ENCODE peak calls at places on chromosomes 2 and 18, in seven cellular contexts. One of them, this sample, is unnamed.

GRCh38 chr2:47067788-47068407 is 87.2 kb downstream of the STPG4 start:
- DNase-seq in DMS153: no peak
- DNase-seq in fibroblast of lung: no peak
- DNase-seq in RWPE1: no peak
- DNase-seq in AG08395: no peak
- DNase-seq in HCEC 1CT: no peak
- DNase-seq in left lung: no peak
- DNase-seq in this sample: no peak

GRCh38 chr2:197931661-197932312 is 127.4 kb downstream of the PLCL1 start:
- DNase-seq in DMS153: no peak
- DNase-seq in fibroblast of lung: no peak
- DNase-seq in RWPE1: no peak
- DNase-seq in AG08395: peak
- DNase-seq in HCEC 1CT: no peak
- DNase-seq in left lung: no peak
- DNase-seq in this sample: no peak

GRCh38 chr2:179592167-179592936 is 269.1 kb downstream of the ZNF385B start:
- DNase-seq in DMS153: no peak
- DNase-seq in fibroblast of lung: peak
- DNase-seq in RWPE1: no peak
- DNase-seq in AG08395: peak
- DNase-seq in HCEC 1CT: peak
- DNase-seq in left lung: no peak
- DNase-seq in this sample: peak

GRCh38 chr2:170455617-170456426 is 259.3 kb upstream of the SP5 start:
- DNase-seq in DMS153: no peak
- DNase-seq in fibroblast of lung: peak
- DNase-seq in RWPE1: no peak
- DNase-seq in AG08395: no peak
- DNase-seq in HCEC 1CT: peak
- DNase-seq in left lung: no peak
- DNase-seq in this sample: peak

GRCh38 chr18:500230-500555 is 308 bp downstream of the COLEC12 start:
- DNase-seq in DMS153: no peak
- DNase-seq in fibroblast of lung: no peak
- DNase-seq in RWPE1: no peak
- DNase-seq in AG08395: peak
- DNase-seq in HCEC 1CT: peak
- DNase-seq in left lung: no peak
- DNase-seq in this sample: no peak

GRCh38 chr2:11155326-11156059 is at the start of gene SLC66A3:
- DNase-seq in DMS153: peak
- DNase-seq in fibroblast of lung: peak
- DNase-seq in RWPE1: no peak
- DNase-seq in AG08395: no peak
- DNase-seq in HCEC 1CT: peak
- DNase-seq in left lung: peak
- DNase-seq in this sample: peak

GRCh38 chr2:196275646-196276352 is 104.4 kb upstream of the STK17B start:
- DNase-seq in DMS153: no peak
- DNase-seq in fibroblast of lung: peak
- DNase-seq in RWPE1: no peak
- DNase-seq in AG08395: peak
- DNase-seq in HCEC 1CT: peak
- DNase-seq in left lung: no peak
- DNase-seq in this sample: peak

GRCh38 chr2:126513033-126513432 is 142.9 kb upstream of the GYPC start:
- DNase-seq in DMS153: no peak
- DNase-seq in fibroblast of lung: no peak
- DNase-seq in RWPE1: peak
- DNase-seq in AG08395: no peak
- DNase-seq in HCEC 1CT: no peak
- DNase-seq in left lung: no peak
- DNase-seq in this sample: no peak

GRCh38 chr2:28300921-28301341 is 91.7 kb upstream of the FOSL2 start:
- DNase-seq in DMS153: peak
- DNase-seq in fibroblast of lung: peak
- DNase-seq in RWPE1: no peak
- DNase-seq in AG08395: peak
- DNase-seq in HCEC 1CT: peak
- DNase-seq in left lung: no peak
- DNase-seq in this sample: no peak

GRCh38 chr2:10141736-10142639 is 19.4 kb downstream of the RRM2 start:
- DNase-seq in DMS153: no peak
- DNase-seq in fibroblast of lung: no peak
- DNase-seq in RWPE1: no peak
- DNase-seq in AG08395: no peak
- DNase-seq in HCEC 1CT: no peak
- DNase-seq in left lung: no peak
- DNase-seq in this sample: no peak

GRCh38 chr2:43402452-43402937 is 176.1 kb upstream of the ZFP36L2 start:
- DNase-seq in DMS153: no peak
- DNase-seq in fibroblast of lung: no peak
- DNase-seq in RWPE1: no peak
- DNase-seq in AG08395: no peak
- DNase-seq in HCEC 1CT: no peak
- DNase-seq in left lung: no peak
- DNase-seq in this sample: no peak

GRCh38 chr2:234146087-234146826 is 95.8 kb downstream of the SPP2 start:
- DNase-seq in DMS153: peak
- DNase-seq in fibroblast of lung: peak
- DNase-seq in RWPE1: peak
- DNase-seq in AG08395: peak
- DNase-seq in HCEC 1CT: peak
- DNase-seq in left lung: no peak
- DNase-seq in this sample: peak

GRCh38 chr2:240386321-240386720 is 49.1 kb upstream of the GPC1 start:
- DNase-seq in DMS153: no peak
- DNase-seq in fibroblast of lung: no peak
- DNase-seq in RWPE1: no peak
- DNase-seq in AG08395: no peak
- DNase-seq in HCEC 1CT: no peak
- DNase-seq in left lung: no peak
- DNase-seq in this sample: no peak

GRCh38 chr2:240400319-240401161 is 34.9 kb upstream of the GPC1 start:
- DNase-seq in DMS153: no peak
- DNase-seq in fibroblast of lung: no peak
- DNase-seq in RWPE1: peak
- DNase-seq in AG08395: no peak
- DNase-seq in HCEC 1CT: no peak
- DNase-seq in left lung: peak
- DNase-seq in this sample: no peak

GRCh38 chr2:27920148-27920885 is 29.8 kb downstream of the BABAM2 start:
- DNase-seq in DMS153: peak
- DNase-seq in fibroblast of lung: peak
- DNase-seq in RWPE1: peak
- DNase-seq in AG08395: no peak
- DNase-seq in HCEC 1CT: peak
- DNase-seq in left lung: no peak
- DNase-seq in this sample: no peak

GRCh38 chr2:210913461-210913860 is 357.1 kb downstream of the CPS1 start:
- DNase-seq in DMS153: no peak
- DNase-seq in fibroblast of lung: no peak
- DNase-seq in RWPE1: no peak
- DNase-seq in AG08395: peak
- DNase-seq in HCEC 1CT: no peak
- DNase-seq in left lung: no peak
- DNase-seq in this sample: no peak

GRCh38 chr2:199019898-199020507 is 437.7 kb downstream of the SATB2 start:
- DNase-seq in DMS153: peak
- DNase-seq in fibroblast of lung: peak
- DNase-seq in RWPE1: peak
- DNase-seq in AG08395: peak
- DNase-seq in HCEC 1CT: peak
- DNase-seq in left lung: no peak
- DNase-seq in this sample: peak

This sample was measured in SW480.